ENCODE peak calls at places on chromosome 16, in four cellular contexts. One of them, this sample, is unnamed.

GRCh38 chr16:6190756-6191155 is 1093.2 kb upstream of the EEF2KMT start:
- DNase-seq in upper lobe of left lung: no peak
- DNase-seq in stomach: no peak
- DNase-seq in adrenal gland: no peak
- DNase-seq in this sample: no peak

GRCh38 chr16:52435573-52435972 is 111.4 kb downstream of the TOX3 start:
- DNase-seq in upper lobe of left lung: no peak
- DNase-seq in stomach: no peak
- DNase-seq in adrenal gland: peak
- DNase-seq in this sample: no peak

GRCh38 chr16:67884684-67885083 is at the start of gene NRN1L:
- DNase-seq in upper lobe of left lung: peak
- DNase-seq in stomach: peak
- DNase-seq in adrenal gland: peak
- DNase-seq in this sample: peak

GRCh38 chr16:50182441-50182840 is 29.3 kb downstream of the TENT4B start:
- DNase-seq in upper lobe of left lung: no peak
- DNase-seq in stomach: no peak
- DNase-seq in adrenal gland: no peak
- DNase-seq in this sample: no peak

GRCh38 chr16:54034684-54035083 is 251.9 kb downstream of the IRX3 start:
- DNase-seq in upper lobe of left lung: no peak
- DNase-seq in stomach: no peak
- DNase-seq in adrenal gland: no peak
- DNase-seq in this sample: no peak

GRCh38 chr16:31877876-31878642 is 4.5 kb downstream of the ZNF267 start:
- DNase-seq in upper lobe of left lung: no peak
- DNase-seq in stomach: no peak
- DNase-seq in adrenal gland: no peak
- DNase-seq in this sample: no peak

GRCh38 chr16:79261944-79262552 is 338.5 kb downstream of the MAF start:
- DNase-seq in upper lobe of left lung: no peak
- DNase-seq in stomach: no peak
- DNase-seq in adrenal gland: no peak
- DNase-seq in this sample: no peak

GRCh38 chr16:77951788-77952187 is 70.6 kb upstream of the CLEC3A start:
- DNase-seq in upper lobe of left lung: no peak
- DNase-seq in stomach: no peak
- DNase-seq in adrenal gland: no peak
- DNase-seq in this sample: no peak

GRCh38 chr16:69100046-69100765 is 5.2 kb upstream of the HAS3 start:
- DNase-seq in upper lobe of left lung: no peak
- DNase-seq in stomach: no peak
- DNase-seq in adrenal gland: no peak
- DNase-seq in this sample: no peak

GRCh38 chr16:27314161-27314723 is 468 bp downstream of the IL4R start:
- DNase-seq in upper lobe of left lung: no peak
- DNase-seq in stomach: peak
- DNase-seq in adrenal gland: peak
- DNase-seq in this sample: peak

GRCh38 chr16:8892101-8892575 is 10.0 kb downstream of the LITAFD start:
- DNase-seq in upper lobe of left lung: peak
- DNase-seq in stomach: no peak
- DNase-seq in adrenal gland: peak
- DNase-seq in this sample: no peak

GRCh38 chr16:85056211-85056748 is 28.7 kb downstream of the KIAA0513 start:
- DNase-seq in upper lobe of left lung: no peak
- DNase-seq in stomach: no peak
- DNase-seq in adrenal gland: no peak
- DNase-seq in this sample: no peak

GRCh38 chr16:30491744-30492308 is 19.3 kb downstream of the ITGAL start:
- DNase-seq in upper lobe of left lung: no peak
- DNase-seq in stomach: no peak
- DNase-seq in adrenal gland: peak
- DNase-seq in this sample: peak

GRCh38 chr16:19167710-19168172 is 299 bp upstream of the SYT17 start:
- DNase-seq in upper lobe of left lung: peak
- DNase-seq in stomach: peak
- DNase-seq in adrenal gland: peak
- DNase-seq in this sample: peak

GRCh38 chr16:19882186-19882585 is 2.5 kb downstream of the GPRC5B start:
- DNase-seq in upper lobe of left lung: no peak
- DNase-seq in stomach: no peak
- DNase-seq in adrenal gland: no peak
- DNase-seq in this sample: no peak

GRCh38 chr16:23014592-23014991 is 134.7 kb downstream of the USP31 start:
- DNase-seq in upper lobe of left lung: no peak
- DNase-seq in stomach: no peak
- DNase-seq in adrenal gland: no peak
- DNase-seq in this sample: no peak

GRCh38 chr16:11964761-11965539 is at the start of gene TNFRSF17:
- DNase-seq in upper lobe of left lung: no peak
- DNase-seq in stomach: no peak
- DNase-seq in adrenal gland: no peak
- DNase-seq in this sample: no peak

GRCh38 chr16:73878616-73879015 is 418.0 kb upstream of the PSMD7 start:
- DNase-seq in upper lobe of left lung: no peak
- DNase-seq in stomach: no peak
- DNase-seq in adrenal gland: no peak
- DNase-seq in this sample: peak

GRCh38 chr16:54931041-54931756 is 534 bp downstream of the IRX5 start:
- DNase-seq in upper lobe of left lung: peak
- DNase-seq in stomach: no peak
- DNase-seq in adrenal gland: no peak
- DNase-seq in this sample: peak

GRCh38 chr16:17668411-17668810 is 197.7 kb upstream of the XYLT1 start:
- DNase-seq in upper lobe of left lung: no peak
- DNase-seq in stomach: no peak
- DNase-seq in adrenal gland: no peak
- DNase-seq in this sample: no peak

GRCh38 chr16:81738831-81739496 is 40.1 kb upstream of the PLCG2 start:
- DNase-seq in upper lobe of left lung: peak
- DNase-seq in stomach: peak
- DNase-seq in adrenal gland: peak
- DNase-seq in this sample: no peak
- TF ChIP-seq POLR2A in upper lobe of left lung: no peak
- TF ChIP-seq POLR2A in stomach: no peak
- TF ChIP-seq POLR2A in adrenal gland: no peak
- TF ChIP-seq POLR2A in this sample: no peak

GRCh38 chr16:88570691-88571092 is 489 bp downstream of the ZC3H18 start:
- DNase-seq in upper lobe of left lung: no peak
- DNase-seq in stomach: no peak
- DNase-seq in adrenal gland: no peak
- DNase-seq in this sample: peak

GRCh38 chr16:88569614-88569984 is 604 bp upstream of the ZC3H18 start:
- DNase-seq in upper lobe of left lung: no peak
- DNase-seq in stomach: no peak
- DNase-seq in adrenal gland: peak
- DNase-seq in this sample: no peak

GRCh38 chr16:88568710-88569613 is 1.2 kb upstream of the ZC3H18 start:
- DNase-seq in upper lobe of left lung: no peak
- DNase-seq in stomach: no peak
- DNase-seq in adrenal gland: no peak
- DNase-seq in this sample: no peak

GRCh38 chr16:88566158-88566557 is 4.0 kb upstream of the ZC3H18 start:
- DNase-seq in upper lobe of left lung: no peak
- DNase-seq in stomach: no peak
- DNase-seq in adrenal gland: no peak
- DNase-seq in this sample: no peak

GRCh38 chr16:88569985-88570690 is at the start of gene ZC3H18:
- DNase-seq in upper lobe of left lung: peak
- DNase-seq in stomach: peak
- DNase-seq in adrenal gland: peak
- DNase-seq in this sample: peak
- TF ChIP-seq POLR2A in upper lobe of left lung: no peak
- TF ChIP-seq POLR2A in stomach: no peak
- TF ChIP-seq POLR2A in adrenal gland: peak
- TF ChIP-seq POLR2A in this sample: peak

GRCh38 chr16:57264950-57265371 is 19.5 kb downstream of the PLLP start:
- DNase-seq in upper lobe of left lung: peak
- DNase-seq in stomach: peak
- DNase-seq in adrenal gland: no peak
- DNase-seq in this sample: no peak
- TF ChIP-seq POLR2A in upper lobe of left lung: no peak
- TF ChIP-seq POLR2A in stomach: no peak
- TF ChIP-seq POLR2A in adrenal gland: no peak
- TF ChIP-seq POLR2A in this sample: no peak

GRCh38 chr16:89489040-89489721 is 1.2 kb downstream of the ANKRD11 start:
- DNase-seq in upper lobe of left lung: peak
- DNase-seq in stomach: peak
- DNase-seq in adrenal gland: peak
- DNase-seq in this sample: peak
- TF ChIP-seq POLR2A in upper lobe of left lung: peak
- TF ChIP-seq POLR2A in stomach: no peak
- TF ChIP-seq POLR2A in adrenal gland: no peak
- TF ChIP-seq POLR2A in this sample: no peak

GRCh38 chr16:10556240-10556639 is 24.2 kb downstream of the EMP2 start:
- DNase-seq in upper lobe of left lung: no peak
- DNase-seq in stomach: no peak
- DNase-seq in adrenal gland: no peak
- DNase-seq in this sample: no peak

GRCh38 chr16:10554569-10554968 is 25.8 kb downstream of the EMP2 start:
- DNase-seq in upper lobe of left lung: no peak
- DNase-seq in stomach: no peak
- DNase-seq in adrenal gland: no peak
- DNase-seq in this sample: no peak

GRCh38 chr16:10552281-10552680 is 28.1 kb downstream of the EMP2 start:
- DNase-seq in upper lobe of left lung: no peak
- DNase-seq in stomach: no peak
- DNase-seq in adrenal gland: no peak
- DNase-seq in this sample: no peak

GRCh38 chr16:10551881-10552280 is 28.5 kb downstream of the EMP2 start:
- DNase-seq in upper lobe of left lung: no peak
- DNase-seq in stomach: no peak
- DNase-seq in adrenal gland: no peak
- DNase-seq in this sample: no peak

DNA sequence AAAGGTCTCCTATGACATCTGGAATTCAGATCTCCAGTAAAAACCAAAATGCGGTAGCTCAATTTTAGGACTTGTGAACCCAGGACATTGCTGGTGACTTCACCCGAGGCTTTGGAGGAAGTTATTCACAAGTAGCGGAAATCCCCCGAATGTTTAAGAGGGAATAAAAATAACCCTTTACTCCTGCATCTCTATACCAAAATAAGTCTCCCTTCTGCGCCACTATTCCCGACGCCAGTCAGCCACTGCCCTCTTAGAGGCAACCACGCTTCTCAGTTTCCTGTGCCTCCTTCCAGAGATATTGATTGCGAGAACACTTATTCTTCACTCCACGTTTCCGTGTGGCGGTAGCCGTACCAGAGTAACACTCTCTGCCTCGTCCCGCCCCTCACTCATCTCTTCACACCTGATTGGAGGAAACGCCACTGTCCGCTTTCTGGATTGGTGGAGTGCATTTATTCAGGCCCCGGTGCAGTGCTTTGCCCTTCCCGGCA is 27.4 kb downstream of the EMP2 start:
- DNase-seq in upper lobe of left lung: no peak
- DNase-seq in stomach: peak
- DNase-seq in adrenal gland: peak
- DNase-seq in this sample: no peak
- TF ChIP-seq POLR2A in upper lobe of left lung: no peak
- TF ChIP-seq POLR2A in stomach: no peak
- TF ChIP-seq POLR2A in adrenal gland: no peak
- TF ChIP-seq POLR2A in this sample: no peak